ENCODE peak calls at places on chromosomes 16 and 17, in seven cellular contexts. M is ascending aorta, A is psoas muscle, Y is heart left ventricle, B is PC-9, G is ovary, S is lung. P is an unnamed sample.
A peak's percentile ranks its signal among the peaks of the same experiment; 100 is the strongest.

GRCh38 chr17:48724241-48725004 is 1.4 kb downstream of the PRAC2 start:
- DNase-seq in G (peak; percentile 75), Y (peak; percentile 77), M (no peak), B (peak; percentile 50), A (peak; percentile 82), S (peak; percentile 82), P (peak; percentile 81)

GRCh38 chr17:22669721-22670120 is 977.4 kb downstream of the KCNJ18 start:
- DNase-seq in S (no peak), M (no peak), Y (no peak), B (no peak), G (no peak), A (no peak), P (no peak)

GRCh38 chr16:17617021-17617420 is 146.3 kb upstream of the XYLT1 start:
- DNase-seq in M (no peak), Y (no peak), B (no peak), S (no peak), G (no peak), A (no peak), P (no peak)

GRCh38 chr16:31695667-31696066 is 168.0 kb downstream of the AHSP start:
- DNase-seq in M (no peak), Y (no peak), G (no peak), S (no peak), A (no peak), B (peak; percentile 31), P (no peak)

GRCh38 chr17:2191227-2191626 is 112.4 kb downstream of the SMG6 start:
- DNase-seq in S (no peak), B (no peak), Y (no peak), M (no peak), G (no peak), A (no peak), P (no peak)

GRCh38 chr17:76659928-76660614 is 16.5 kb upstream of the ST6GALNAC1 start:
- DNase-seq in M (no peak), G (no peak), A (no peak), Y (no peak), B (peak; percentile 72), S (no peak), P (no peak)

GRCh38 chr17:28528329-28529011 is 22.3 kb downstream of the FOXN1 start:
- DNase-seq in M (no peak), S (peak; percentile 45), Y (no peak), B (peak; percentile 62), G (no peak), A (no peak), P (peak; percentile 23)

GRCh38 chr16:57600048-57600835 is 28.2 kb upstream of the ADGRG1 start:
- DNase-seq in B (no peak), M (no peak), S (peak; percentile 62), G (no peak), A (no peak), Y (peak; percentile 33), P (peak; percentile 87)

GRCh38 chr17:2685696-2686095 is 25.9 kb downstream of the CLUH start:
- DNase-seq in B (no peak), M (no peak), Y (peak; percentile 13), S (no peak), A (no peak), G (no peak), P (no peak)

GRCh38 chr16:72474511-72475123 is 302.7 kb upstream of the PMFBP1 start:
- DNase-seq in G (no peak), A (no peak), S (no peak), B (peak; percentile 56), Y (no peak), M (no peak), P (no peak)

GRCh38 chr16:75152635-75153034 is 4.3 kb downstream of the ZFP1 start:
- DNase-seq in G (no peak), A (no peak), S (no peak), B (no peak), M (no peak), Y (no peak), P (no peak)

GRCh38 chr17:4948997-4949320 is 629 bp upstream of the PFN1 start:
- DNase-seq in B (peak; percentile 71), A (peak; percentile 89), Y (peak; percentile 88), S (no peak), M (peak; percentile 32), G (peak; percentile 82), P (peak; percentile 80)

GRCh38 chr17:16027708-16028584 is 28.3 kb downstream of the TTC19 start:
- DNase-seq in S (no peak), Y (no peak), A (no peak), B (peak; percentile 88), G (no peak), M (no peak), P (no peak)

GRCh38 chr17:17921192-17922082 is 50.8 kb downstream of the TOM1L2 start:
- DNase-seq in A (no peak), G (no peak), M (no peak), Y (peak; percentile 36), S (no peak), B (peak; percentile 99), P (no peak)

GRCh38 chr17:79752175-79752574 is 21.4 kb downstream of the ENPP7 start:
- DNase-seq in A (no peak), S (no peak), B (no peak), Y (no peak), M (no peak), G (no peak), P (no peak)

GRCh38 chr17:78476973-78477372 is 98.5 kb downstream of the PGS1 start:
- DNase-seq in S (peak; percentile 51), M (no peak), B (peak; percentile 51), G (no peak), Y (no peak), A (no peak), P (no peak)

GRCh38 chr17:74452027-74452840 is 14.2 kb upstream of the CD300A start:
- DNase-seq in S (no peak), B (no peak), G (peak; percentile 55), M (no peak), Y (no peak), A (no peak), P (no peak)

GRCh38 chr16:4895366-4895765 is 41.6 kb downstream of the PPL start:
- DNase-seq in B (no peak), A (no peak), M (no peak), S (no peak), Y (no peak), G (no peak), P (no peak)

GRCh38 chr17:44688675-44689491 is 693 bp downstream of the CCDC43 start:
- DNase-seq in B (no peak), A (no peak), G (no peak), Y (no peak), M (no peak), S (no peak), P (no peak)

GRCh38 chr17:16446338-16446983 is 31.1 kb downstream of the TRPV2 start:
- DNase-seq in A (no peak), G (no peak), S (no peak), M (no peak), Y (no peak), B (no peak), P (no peak)

GRCh38 chr17:50904522-50905459 is 38.6 kb upstream of the TOB1 start:
- DNase-seq in G (peak; percentile 50), Y (no peak), A (peak; percentile 41), B (peak; percentile 95), M (no peak), S (peak; percentile 50), P (peak; percentile 84)

GRCh38 chr17:45050680-45051059 is 762 bp downstream of the DCAKD start:
- DNase-seq in B (no peak), G (no peak), S (no peak), M (no peak), Y (no peak), A (no peak), P (peak; percentile 21)

GRCh38 chr16:4373909-4374742 is 2.5 kb downstream of the VASN start:
- DNase-seq in M (no peak), A (peak; percentile 81), B (peak; percentile 59), Y (peak; percentile 60), S (peak; percentile 70), G (peak; percentile 94), P (peak; percentile 68)

GRCh38 chr17:76529224-76529642 is 8.3 kb downstream of the CYGB start:
- DNase-seq in M (peak; percentile 73), A (peak; percentile 87), S (peak; percentile 58), Y (peak; percentile 79), B (no peak), G (peak; percentile 91), P (no peak)

GRCh38 chr17:8212312-8213180 is 2.2 kb upstream of the AURKB start:
- DNase-seq in M (no peak), S (no peak), Y (no peak), A (no peak), G (no peak), B (no peak), P (no peak)

DNA sequence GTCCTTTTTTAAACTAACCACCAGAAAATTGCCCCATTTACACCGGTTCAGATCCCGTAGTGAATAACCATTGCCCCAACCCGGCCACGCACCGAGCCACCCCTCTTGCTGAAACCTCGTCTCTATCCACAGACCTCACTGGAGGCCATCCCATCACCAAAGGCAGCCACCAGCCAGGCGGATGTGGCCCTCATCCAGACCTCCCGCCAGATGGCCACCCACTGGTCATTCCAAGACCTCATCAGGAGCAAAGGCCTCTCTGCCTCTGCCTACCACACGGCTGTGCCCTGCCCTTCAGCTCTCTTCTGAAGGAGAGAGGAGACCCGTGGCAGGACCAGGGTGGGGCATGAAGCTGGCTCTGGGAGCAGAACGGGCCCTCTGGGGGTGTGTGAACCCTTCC is 38.2 kb upstream of the CDH5 start:
- DNase-seq in S (no peak), Y (no peak), B (no peak), A (no peak), M (no peak), G (no peak), P (no peak)
- H3K4me1 ChIP-seq in S (no peaks in the 10 kb centered on the region), Y (no peaks in the 10 kb centered on the region), B (no peaks in the 10 kb centered on the region), A (no peaks in the 10 kb centered on the region), M (peaks cover 3% of the 10 kb centered on the region), G (peaks cover 4% of the 10 kb centered on the region), P (no peaks in the 10 kb centered on the region)

GRCh38 chr16:1150511-1150982 is 2.4 kb upstream of the CACNA1H start:
- DNase-seq in G (peak; percentile 64), S (no peak), B (no peak), Y (no peak), A (no peak), M (no peak), P (no peak)
- H3K4me1 ChIP-seq in G (peaks cover 15% of the 10 kb centered on the region), S (peaks cover 2% of the 10 kb centered on the region), B (no peaks in the 10 kb centered on the region), Y (peaks cover 4% of the 10 kb centered on the region), A (no peaks in the 10 kb centered on the region), M (no peaks in the 10 kb centered on the region), P (no peaks in the 10 kb centered on the region)

GRCh38 chr16:85563031-85563430 is 50.1 kb upstream of the GSE1 start:
- DNase-seq in M (no peak), B (no peak), A (no peak), S (no peak), G (no peak), Y (no peak), P (no peak)
- H3K4me1 ChIP-seq in M (peaks cover 11% of the 10 kb centered on the region), B (peaks cover 44% of the 10 kb centered on the region), A (peaks cover 39% of the 10 kb centered on the region), S (peaks cover 44% of the 10 kb centered on the region), G (peaks cover 8% of the 10 kb centered on the region), Y (peaks cover 55% of the 10 kb centered on the region), P (peaks cover 16% of the 10 kb centered on the region)

GRCh38 chr17:47652570-47652969 is 2.9 kb downstream of the KPNB1 start:
- DNase-seq in S (no peak), M (no peak), Y (no peak), A (no peak), G (no peak), B (no peak), P (no peak)
- H3K4me1 ChIP-seq in S (peaks cover 1% of the 10 kb centered on the region), M (peaks cover 18% of the 10 kb centered on the region), Y (peaks cover 48% of the 10 kb centered on the region), A (peaks cover 44% of the 10 kb centered on the region), G (peaks cover 3% of the 10 kb centered on the region), B (peaks cover 20% of the 10 kb centered on the region), P (peaks cover 37% of the 10 kb centered on the region)